ENCODE peak calls at places on chromosomes 6 and 20, in seven cellular contexts. F is A673, B is psoas muscle, O is right lobe of liver, L is suprapubic skin, E is kidney, D is ovary. R is an unnamed sample. For H3K36me3, the result is how much of the 10 kb centered on the place peaks cover.

GRCh38 chr6:40112350-40112749 is 178.1 kb upstream of the MOCS1 start:
- DNase-seq in F (no peak), L (no peak), D (no peak), B (no peak), O (no peak), E (no peak), R (no peak)

GRCh38 chr6:167907837-167908681 is 81.3 kb downstream of the AFDN start:
- DNase-seq in O (no peak), L (no peak), B (no peak), E (no peak), F (peak), D (no peak), R (peak)

GRCh38 chr6:118905084-118905483 is 11.1 kb downstream of the ASF1A start:
- DNase-seq in D (no peak), L (no peak), E (no peak), O (no peak), F (no peak), B (no peak), R (no peak)

GRCh38 chr6:32962427-32962826 is 6.0 kb upstream of the BRD2 start:
- DNase-seq in F (no peak), D (no peak), O (no peak), E (no peak), L (no peak), B (no peak), R (no peak)

GRCh38 chr6:72132851-72133250 is 246.5 kb downstream of the RIMS1 start:
- DNase-seq in D (no peak), F (no peak), L (no peak), B (no peak), E (no peak), O (no peak), R (no peak)

GRCh38 chr6:168956141-168956838 is 297.4 kb downstream of the THBS2 start:
- DNase-seq in D (no peak), O (no peak), L (no peak), E (no peak), F (no peak), B (no peak), R (no peak)

GRCh38 chr6:19879663-19880062 is 42.5 kb downstream of the ID4 start:
- DNase-seq in E (no peak), F (no peak), B (no peak), L (no peak), D (no peak), O (no peak), R (no peak)

GRCh38 chr6:39530201-39530759 is 194.9 kb downstream of the KIF6 start:
- DNase-seq in O (no peak), F (peak), L (no peak), D (peak), E (no peak), B (no peak), R (no peak)

GRCh38 chr6:168648730-168649129 is 207.7 kb downstream of the SMOC2 start:
- DNase-seq in D (no peak), F (peak), B (no peak), L (no peak), O (no peak), E (no peak), R (no peak)

GRCh38 chr20:14712302-14712739 is 374.9 kb upstream of the FLRT3 start:
- DNase-seq in O (no peak), B (no peak), L (no peak), F (no peak), D (no peak), E (no peak), R (no peak)

GRCh38 chr6:127952831-127953230 is 52.0 kb upstream of the THEMIS start:
- DNase-seq in B (no peak), F (no peak), E (no peak), O (no peak), L (no peak), D (no peak), R (no peak)

GRCh38 chr6:26065952-26066380 is 21.3 kb upstream of the HFE start:
- DNase-seq in B (no peak), F (peak), E (no peak), L (no peak), D (peak), O (peak), R (peak)

GRCh38 chr6:52555531-52556228 is 21.2 kb downstream of the TRAM2 start:
- DNase-seq in F (no peak), O (no peak), D (no peak), L (no peak), E (no peak), B (no peak), R (no peak)
- H3K27ac ChIP-seq in F (no peak), O (no peak), D (no peak), L (no peak), E (no peak), B (no peak), R (no peak)

GRCh38 chr6:158789115-158789917 is 29.9 kb downstream of the EZR start:
- DNase-seq in B (no peak), O (no peak), D (no peak), L (no peak), F (no peak), E (no peak), R (peak)

GRCh38 chr6:158786645-158787304 is 32.4 kb downstream of the EZR start:
- DNase-seq in B (no peak), L (no peak), F (no peak), O (no peak), D (no peak), E (no peak), R (no peak)

GRCh38 chr6:158785036-158785435 is 34.1 kb downstream of the EZR start:
- DNase-seq in F (no peak), E (no peak), L (no peak), O (no peak), D (no peak), B (no peak), R (no peak)

GRCh38 chr6:158784505-158784904 is 34.7 kb downstream of the EZR start:
- DNase-seq in B (no peak), O (no peak), L (no peak), E (no peak), D (no peak), F (no peak), R (no peak)

DNA sequence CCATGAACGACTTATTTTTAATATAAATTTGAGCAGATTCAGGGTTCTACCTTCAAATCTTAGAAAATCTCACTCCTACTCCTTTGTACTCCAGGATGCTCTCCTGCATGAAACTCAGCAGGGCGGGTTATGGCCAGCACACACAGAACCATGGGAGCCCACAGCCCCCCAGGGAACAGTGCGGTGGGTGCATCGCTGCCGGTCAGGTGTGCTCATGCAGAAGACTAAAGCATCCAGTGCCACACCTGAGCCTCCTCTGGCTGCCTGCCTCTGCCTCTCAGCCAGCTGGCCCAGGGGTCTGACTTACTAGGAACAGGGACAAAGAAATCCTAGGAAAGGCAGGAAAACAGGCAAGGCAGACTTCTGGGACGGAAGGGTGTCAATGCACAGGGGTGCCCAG is 31.8 kb downstream of the EZR start:
- DNase-seq in D (no peak), F (no peak), B (no peak), O (no peak), E (no peak), L (no peak), R (no peak)
- H3K36me3 ChIP-seq in D (under half), F (half or more), B (half or more), O (half or more), E (under half), L (half or more), R (half or more)

DNA sequence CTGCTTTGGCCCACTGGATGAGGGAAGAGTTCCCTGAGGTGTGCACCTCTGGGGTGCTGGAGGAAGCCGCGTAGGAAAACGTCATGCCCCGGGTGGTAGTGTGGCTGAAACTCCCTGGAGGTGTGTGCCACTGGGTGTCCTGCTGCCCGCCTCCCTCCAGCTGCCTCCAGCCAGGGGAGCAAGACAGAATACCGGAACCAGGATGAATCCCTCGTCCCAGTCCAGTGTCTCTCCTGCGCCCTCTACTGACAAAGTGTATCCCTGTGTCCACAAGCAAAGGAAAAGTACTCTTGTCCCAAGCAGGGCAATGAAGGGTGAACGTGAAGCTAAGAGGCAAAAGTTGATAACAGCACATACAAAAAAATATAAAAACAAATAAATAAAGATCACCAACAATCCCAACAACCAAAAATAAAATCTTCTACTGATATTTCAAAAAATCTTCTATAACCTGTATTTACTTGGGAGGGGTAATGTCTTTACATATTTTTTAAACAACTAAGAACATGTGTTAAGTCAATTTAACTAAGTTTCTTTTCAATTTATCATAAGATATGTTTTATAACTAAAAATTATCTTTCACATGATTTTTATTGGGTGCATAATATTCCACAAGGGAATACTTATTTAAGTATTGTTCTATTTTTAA is 437.6 kb downstream of the MAFB start:
- DNase-seq in D (no peak), F (peak), B (no peak), L (no peak), O (peak), E (no peak), R (peak)
- TF ChIP-seq CTCF in D (no peak), F (peak), B (peak), L (no peak), O (peak), E (no peak), R (peak)

DNA sequence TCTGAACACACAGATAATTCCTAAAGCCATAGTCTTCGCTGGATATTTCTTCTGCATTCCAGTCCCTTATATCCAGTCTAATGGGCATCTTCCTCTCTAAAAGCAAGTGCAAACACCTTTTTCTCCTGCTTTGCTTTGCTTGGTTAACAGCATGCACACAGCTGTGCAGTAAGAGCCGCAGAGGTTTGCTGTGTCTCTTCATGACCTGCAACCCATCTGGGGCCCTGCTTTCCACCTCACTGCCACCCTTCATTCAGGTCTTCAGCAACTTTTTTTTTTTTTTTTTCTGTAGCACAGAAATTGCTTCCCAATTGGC is 14.4 kb downstream of the NEDD9 start:
- DNase-seq in E (no peak), B (no peak), F (no peak), L (no peak), D (no peak), O (no peak), R (no peak)
- H3K27ac ChIP-seq in E (peak), B (peak), F (no peak), L (peak), D (no peak), O (peak), R (no peak)

GRCh38 chr6:83198486-83199172 is 5.5 kb downstream of the RWDD2A start:
- DNase-seq in O (no peak), L (no peak), F (no peak), D (no peak), E (no peak), B (no peak), R (no peak)
- H3K36me3 ChIP-seq in O (under half), L (under half), F (under half), D (under half), E (under half), B (under half), R (under half)

DNA sequence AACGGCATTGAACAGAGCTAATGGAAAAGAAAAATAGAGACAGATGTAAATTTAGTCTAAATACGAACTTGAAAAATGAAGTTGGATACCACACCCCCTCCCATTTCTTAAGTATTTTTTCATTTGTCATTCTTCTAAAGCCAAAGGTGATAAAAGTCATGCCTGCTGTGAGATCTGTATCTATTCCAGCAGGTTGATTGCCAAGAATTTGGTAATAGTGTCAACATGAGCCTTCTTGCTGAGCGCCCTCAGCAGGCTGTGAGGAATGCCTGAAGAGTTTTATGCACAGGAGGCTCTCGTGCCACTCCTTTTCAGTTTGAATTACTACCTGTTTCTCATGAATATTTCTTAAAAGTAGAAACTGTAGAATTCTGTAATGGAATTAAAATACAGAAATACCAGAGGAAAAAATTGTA is 165.4 kb downstream of the QKI start:
- DNase-seq in L (no peak), F (no peak), E (no peak), O (no peak), B (no peak), D (no peak), R (no peak)
- TF ChIP-seq CTCF in L (peak), F (peak), E (peak), O (peak), B (peak), D (no peak), R (peak)

GRCh38 chr6:158516098-158516497 is 43.8 kb upstream of the TMEM181 start:
- DNase-seq in O (no peak), D (no peak), E (no peak), L (no peak), B (no peak), F (no peak), R (no peak)

GRCh38 chr6:158514991-158515390 is 44.9 kb upstream of the TMEM181 start:
- DNase-seq in D (no peak), L (no peak), E (no peak), B (no peak), F (no peak), O (no peak), R (no peak)

GRCh38 chr6:158509465-158509864 is 50.4 kb upstream of the TMEM181 start:
- DNase-seq in D (no peak), O (no peak), F (no peak), E (no peak), L (no peak), B (no peak), R (no peak)

GRCh38 chr6:158514176-158514575 is 45.7 kb upstream of the TMEM181 start:
- DNase-seq in F (no peak), O (no peak), D (no peak), L (no peak), E (no peak), B (no peak), R (no peak)

DNA sequence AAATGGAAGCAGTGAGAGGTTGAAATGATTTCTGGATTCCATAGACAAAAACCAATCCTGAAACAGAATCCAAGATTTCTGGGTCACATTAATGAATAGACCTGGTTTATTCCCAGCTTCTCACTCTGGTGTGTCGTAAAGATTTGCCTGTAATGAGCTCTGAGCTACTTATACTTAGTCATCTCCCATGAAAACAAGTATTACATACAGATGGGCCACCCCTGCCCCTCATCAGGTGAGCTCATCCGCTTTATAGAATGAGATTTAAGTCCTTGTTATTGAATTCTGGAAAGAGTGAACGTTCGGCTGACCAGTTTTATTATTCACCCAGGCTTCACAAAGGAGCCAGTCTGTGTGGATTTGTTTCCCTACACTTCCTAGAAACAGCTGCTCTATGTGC is 47.1 kb upstream of the TMEM181 start:
- DNase-seq in L (no peak), E (no peak), B (no peak), F (no peak), D (no peak), O (no peak), R (no peak)
- H3K27ac ChIP-seq in L (no peak), E (no peak), B (no peak), F (no peak), D (no peak), O (no peak), R (no peak)